ENCODE peak calls at places on chromosomes 12 and 14, in eight cellular contexts. L is T-helper 17 cell; C is RPMI8226; N is cerebellar nuclear complex; I is HFF-Myc; V is A549; H is brain pericyte; R is CD8-positive, alpha-beta memory T cell. T is an unnamed sample.

GRCh38 chr14:90625445-90625844 is 190.8 kb downstream of the TTC7B start:
- DNase-seq in V (no peak), N (no peak), I (no peak), C (no peak), H (no peak), R (no peak), L (no peak), T (no peak)

GRCh38 chr14:103746706-103747105 is 31.1 kb downstream of the ZFYVE21 start:
- DNase-seq in R (no peak), I (no peak), H (no peak), N (no peak), L (no peak), V (no peak), C (no peak), T (no peak)

GRCh38 chr14:88463318-88463717 is 77.9 kb downstream of the SPATA7 start:
- DNase-seq in I (no peak), H (no peak), C (no peak), R (no peak), N (no peak), V (peak), L (no peak), T (no peak)

GRCh38 chr14:77547512-77547911 is 48.9 kb upstream of the ISM2 start:
- DNase-seq in H (no peak), R (no peak), C (no peak), L (no peak), N (no peak), I (no peak), V (no peak), T (no peak)

GRCh38 chr14:33908540-33909223 is 42.2 kb downstream of the EGLN3 start:
- DNase-seq in H (no peak), L (no peak), R (no peak), I (no peak), N (no peak), C (no peak), V (no peak), T (no peak)

GRCh38 chr14:104926619-104927431 is 2.1 kb downstream of the PLD4 start:
- DNase-seq in V (no peak), R (no peak), I (no peak), N (no peak), H (no peak), C (peak), L (no peak), T (no peak)

GRCh38 chr12:125533434-125534029 is 468.3 kb downstream of the AACS start:
- DNase-seq in C (peak), L (no peak), R (no peak), I (no peak), N (no peak), V (peak), H (no peak), T (peak)

GRCh38 chr12:76768566-76768965 is 4.7 kb downstream of the ZDHHC17 start:
- DNase-seq in V (no peak), I (no peak), C (no peak), H (no peak), R (no peak), L (no peak), N (no peak), T (no peak)

GRCh38 chr14:90274808-90275454 is 18.6 kb downstream of the PSMC1 start:
- DNase-seq in C (no peak), L (no peak), H (no peak), N (no peak), I (no peak), R (no peak), V (no peak), T (peak)

GRCh38 chr14:31000629-31001338 is 24.7 kb upstream of the AP4S1 start:
- DNase-seq in C (no peak), V (no peak), L (no peak), N (no peak), H (no peak), I (no peak), R (no peak), T (no peak)

GRCh38 chr14:102020058-102020971 is 55.9 kb downstream of the DYNC1H1 start:
- DNase-seq in R (peak), N (no peak), H (no peak), I (no peak), L (no peak), V (no peak), C (no peak), T (peak)

GRCh38 chr12:46659844-46660243 is 166.0 kb downstream of the SLC38A4 start:
- DNase-seq in N (no peak), I (no peak), R (no peak), C (no peak), H (no peak), V (no peak), L (no peak), T (no peak)

GRCh38 chr12:45703942-45704341 is 25.6 kb upstream of the ARID2 start:
- DNase-seq in R (no peak), H (no peak), N (no peak), I (no peak), L (no peak), C (no peak), V (no peak), T (no peak)

GRCh38 chr14:94780536-94781404 is 10.9 kb upstream of the GSC start:
- DNase-seq in C (no peak), V (no peak), N (no peak), I (no peak), L (no peak), R (no peak), H (no peak), T (no peak)

GRCh38 chr14:76320486-76320885 is 55.5 kb upstream of the ESRRB start:
- DNase-seq in I (no peak), N (no peak), V (no peak), C (no peak), L (no peak), R (no peak), H (no peak), T (no peak)

GRCh38 chr12:95918194-95918993 is 24.0 kb downstream of the CCDC38 start:
- DNase-seq in I (peak), C (peak), R (peak), H (no peak), L (peak), V (peak), N (no peak), T (peak)

GRCh38 chr12:12717586-12718381 is 616 bp downstream of the CDKN1B start:
- DNase-seq in L (no peak), I (no peak), V (no peak), N (no peak), R (peak), H (no peak), C (peak), T (no peak)

GRCh38 chr14:65866906-65867305 is 454.4 kb downstream of the FUT8 start:
- DNase-seq in L (no peak), R (no peak), I (no peak), N (no peak), H (no peak), V (no peak), C (no peak), T (no peak)

GRCh38 chr12:14950421-14950820 is 11.0 kb downstream of the ARHGDIB start:
- DNase-seq in C (no peak), H (no peak), L (no peak), I (no peak), V (no peak), N (no peak), R (no peak), T (no peak)

GRCh38 chr14:34718750-34719304 is 4.4 kb upstream of the CFL2 start:
- DNase-seq in I (no peak), H (no peak), R (no peak), N (no peak), L (no peak), V (no peak), C (no peak), T (peak)

GRCh38 chr12:32115404-32116104 is 8.9 kb downstream of the BICD1 start:
- DNase-seq in H (peak), I (peak), L (no peak), C (peak), V (peak), R (no peak), N (peak), T (peak)

GRCh38 chr14:92960706-92961566 is 38.0 kb downstream of the CHGA start:
- DNase-seq in R (no peak), V (peak), H (no peak), I (no peak), C (no peak), L (no peak), N (no peak), T (peak)

GRCh38 chr12:24750263-24750662 is 198.6 kb downstream of the BCAT1 start:
- DNase-seq in H (no peak), I (no peak), C (no peak), R (no peak), V (no peak), N (no peak), L (no peak), T (no peak)

GRCh38 chr14:53894456-53894855 is 62.2 kb downstream of the BMP4 start:
- DNase-seq in I (peak), C (no peak), R (no peak), L (no peak), H (no peak), V (no peak), N (no peak), T (peak)

GRCh38 chr12:49873361-49873934 is 30.3 kb downstream of the FAIM2 start:
- DNase-seq in N (no peak), H (no peak), I (no peak), V (no peak), L (no peak), C (peak), R (no peak), T (peak)

T was measured in GM03348.